ENCODE peak calls at places on chromosomes 2 and 18, in five cellular contexts. O is AML-193, F is A549, N is AG04450, B is GM04504. Z is an unnamed sample.
A peak's percentile ranks its signal among the peaks of the same experiment; 100 is the strongest.

GRCh38 chr18:33560686-33561370 is 17.2 kb upstream of the ASXL3 start:
- DNase-seq in O (no peak), B (no peak), F (no peak), N (no peak), Z (peak; percentile 36)

GRCh38 chr2:73089270-73090030 is 17.9 kb upstream of the SFXN5 start:
- DNase-seq in F (peak; percentile 59), O (no peak), B (peak; percentile 97), N (peak; percentile 98), Z (no peak)

GRCh38 chr2:39120771-39121522 is at the start of gene SOS1:
- DNase-seq in O (peak; percentile 83), N (peak; percentile 82), F (peak; percentile 90), B (peak; percentile 89), Z (peak; percentile 97)

GRCh38 chr18:58865009-58865345 is 300 bp downstream of the ZNF532 start:
- DNase-seq in F (no peak), O (no peak), B (no peak), N (no peak), Z (no peak)

GRCh38 chr2:237228226-237228625 is 142.5 kb downstream of the COPS8 start:
- DNase-seq in B (no peak), N (no peak), F (no peak), O (no peak), Z (no peak)

GRCh38 chr2:240576436-240577205 is 8.3 kb downstream of the RNPEPL1 start:
- DNase-seq in N (no peak), B (no peak), F (no peak), O (no peak), Z (no peak)

GRCh38 chr2:38515155-38516074 is 87.3 kb downstream of the HNRNPLL start:
- DNase-seq in B (no peak), O (no peak), F (no peak), N (no peak), Z (no peak)

GRCh38 chr2:203328735-203329549 is 748 bp downstream of the ABI2 start:
- DNase-seq in F (peak; percentile 36), O (peak; percentile 36), B (no peak), N (no peak), Z (peak; percentile 28)

GRCh38 chr18:70337139-70337972 is 48.5 kb downstream of the SOCS6 start:
- DNase-seq in F (peak; percentile 59), B (peak; percentile 69), O (no peak), N (peak; percentile 50), Z (no peak)

GRCh38 chr2:135903650-135904049 is 27.4 kb upstream of the MCM6 start:
- DNase-seq in B (no peak), N (no peak), O (no peak), F (no peak), Z (no peak)

GRCh38 chr18:3450358-3451107 is 561 bp downstream of the TGIF1 start:
- DNase-seq in O (no peak), N (no peak), B (peak; percentile 42), F (no peak), Z (peak; percentile 70)

GRCh38 chr2:120684691-120685402 is 50.8 kb upstream of the GLI2 start:
- DNase-seq in B (peak; percentile 66), F (no peak), O (no peak), N (no peak), Z (no peak)

GRCh38 chr2:6556755-6557154 is 309.0 kb downstream of the CMPK2 start:
- DNase-seq in N (peak; percentile 15), B (no peak), F (no peak), O (no peak), Z (no peak)

GRCh38 chr2:120887844-120888243 is 152.2 kb downstream of the GLI2 start:
- DNase-seq in B (no peak), O (no peak), F (no peak), N (no peak), Z (no peak)

GRCh38 chr18:55878224-55878623 is 290.2 kb upstream of the TCF4 start:
- DNase-seq in O (no peak), B (no peak), F (no peak), N (no peak), Z (no peak)

GRCh38 chr18:58186258-58186948 is 142.4 kb downstream of the NEDD4L start:
- DNase-seq in N (peak; percentile 43), B (no peak), F (no peak), O (no peak), Z (no peak)

GRCh38 chr18:13136689-13137040 is 81.9 kb upstream of the LDLRAD4 start:
- DNase-seq in N (no peak), B (no peak), O (no peak), F (no peak), Z (no peak)

GRCh38 chr18:58559427-58560186 is 69.3 kb downstream of the ALPK2 start:
- DNase-seq in B (no peak), F (no peak), O (no peak), N (no peak), Z (no peak)

GRCh38 chr2:60867848-60868247 is 13.5 kb upstream of the REL start:
- DNase-seq in F (no peak), B (no peak), O (peak; percentile 96), N (no peak), Z (no peak)

GRCh38 chr2:85718006-85718391 is 23.8 kb downstream of the GNLY start:
- DNase-seq in O (no peak), N (no peak), B (no peak), F (no peak), Z (no peak)

GRCh38 chr2:27054721-27055120 is 3.3 kb downstream of the AGBL5 start:
- DNase-seq in O (no peak), B (no peak), N (no peak), F (no peak), Z (no peak)

GRCh38 chr2:101251844-101252407 is 760 bp upstream of the CNOT11 start:
- DNase-seq in F (peak; percentile 23), N (no peak), O (no peak), B (no peak), Z (peak; percentile 23)

GRCh38 chr18:58552057-58552461 is 76.8 kb downstream of the ALPK2 start:
- DNase-seq in F (no peak), O (no peak), N (no peak), B (no peak), Z (no peak)

GRCh38 chr2:24918326-24919099 is 1.5 kb downstream of the ADCY3 start:
- DNase-seq in B (no peak), O (no peak), N (no peak), F (no peak), Z (no peak)

GRCh38 chr18:58402951-58403702 is 225.8 kb downstream of the ALPK2 start:
- DNase-seq in F (no peak), O (no peak), N (no peak), B (no peak), Z (no peak)

GRCh38 chr2:15009681-15010080 is 377.2 kb downstream of the LRATD1 start:
- DNase-seq in O (no peak), F (no peak), B (peak; percentile 3), N (peak; percentile 8), Z (no peak)

GRCh38 chr2:73418343-73418742 is 32.7 kb downstream of the ALMS1 start:
- DNase-seq in F (no peak), B (peak; percentile 79), O (no peak), N (peak; percentile 65), Z (no peak)

GRCh38 chr2:8309131-8309530 is 372.7 kb upstream of the ID2 start:
- DNase-seq in O (no peak), F (no peak), N (no peak), B (no peak), Z (no peak)

GRCh38 chr2:180062178-180062577 is 55.1 kb upstream of the CWC22 start:
- DNase-seq in B (no peak), N (no peak), F (no peak), O (no peak), Z (no peak)

GRCh38 chr2:128812183-128812940 is 493.7 kb upstream of the HS6ST1 start:
- DNase-seq in N (no peak), F (no peak), O (no peak), B (no peak), Z (no peak)

GRCh38 chr2:231348703-231349373 is 46.7 kb upstream of the B3GNT7 start:
- DNase-seq in B (no peak), N (peak; percentile 24), O (no peak), F (no peak), Z (no peak)

GRCh38 chr2:124913873-124914272 is 888.8 kb downstream of the CNTNAP5 start:
- DNase-seq in B (no peak), N (no peak), F (no peak), O (no peak), Z (no peak)

Z was measured in HAP-1.